ENCODE peak calls at places on chromosomes 4 and X, in four cellular contexts. One of them, this sample, is unnamed.

GRCh38 chrX:153646620-153647373 is at the start of gene DUSP9:
- DNase-seq in Karpas-422: no peak
- DNase-seq in heart left ventricle: peak
- DNase-seq in mesendoderm: peak
- DNase-seq in this sample: no peak

GRCh38 chrX:135454816-135455215 is 33.1 kb downstream of the SMIM10L2A start:
- DNase-seq in heart left ventricle: no peak
- DNase-seq in Karpas-422: no peak
- DNase-seq in mesendoderm: peak
- DNase-seq in this sample: no peak

GRCh38 chr4:121594796-121595526 is 101.8 kb downstream of the ANXA5 start:
- DNase-seq in heart left ventricle: peak
- DNase-seq in Karpas-422: no peak
- DNase-seq in mesendoderm: peak
- DNase-seq in this sample: no peak

GRCh38 chrX:9902651-9903050 is 64.5 kb upstream of the CLDN34 start:
- DNase-seq in mesendoderm: no peak
- DNase-seq in Karpas-422: no peak
- DNase-seq in heart left ventricle: no peak
- DNase-seq in this sample: peak

GRCh38 chr4:165199286-165199685 is 8.1 kb upstream of the KLHL2 start:
- DNase-seq in heart left ventricle: no peak
- DNase-seq in Karpas-422: no peak
- DNase-seq in mesendoderm: no peak
- DNase-seq in this sample: no peak

GRCh38 chrX:32137525-32137924 is 1065.7 kb upstream of the FTHL17 start:
- DNase-seq in heart left ventricle: no peak
- DNase-seq in mesendoderm: peak
- DNase-seq in Karpas-422: peak
- DNase-seq in this sample: no peak

GRCh38 chrX:79325263-79325958 is 41.7 kb downstream of the ITM2A start:
- DNase-seq in mesendoderm: peak
- DNase-seq in Karpas-422: no peak
- DNase-seq in heart left ventricle: no peak
- DNase-seq in this sample: no peak

GRCh38 chr4:110610620-110610939 is 12.3 kb downstream of the PITX2 start:
- DNase-seq in heart left ventricle: no peak
- DNase-seq in Karpas-422: no peak
- DNase-seq in mesendoderm: peak
- DNase-seq in this sample: no peak

GRCh38 chrX:101091817-101092216 is 6.2 kb upstream of the CENPI start:
- DNase-seq in heart left ventricle: no peak
- DNase-seq in mesendoderm: no peak
- DNase-seq in Karpas-422: no peak
- DNase-seq in this sample: no peak

GRCh38 chrX:65997978-65998717 is 41.7 kb downstream of the VSIG4 start:
- DNase-seq in Karpas-422: no peak
- DNase-seq in mesendoderm: no peak
- DNase-seq in heart left ventricle: peak
- DNase-seq in this sample: no peak
- H3K27ac ChIP-seq in Karpas-422: no peak
- H3K27ac ChIP-seq in mesendoderm: no peak
- H3K27ac ChIP-seq in heart left ventricle: no peak
- H3K27ac ChIP-seq in this sample: no peak

GRCh38 chr4:140277576-140277975 is 95.9 kb upstream of the SCOC start:
- DNase-seq in mesendoderm: no peak
- DNase-seq in heart left ventricle: no peak
- DNase-seq in Karpas-422: no peak
- DNase-seq in this sample: no peak
- H3K27ac ChIP-seq in mesendoderm: no peak
- H3K27ac ChIP-seq in heart left ventricle: no peak
- H3K27ac ChIP-seq in Karpas-422: no peak
- H3K27ac ChIP-seq in this sample: no peak

DNA sequence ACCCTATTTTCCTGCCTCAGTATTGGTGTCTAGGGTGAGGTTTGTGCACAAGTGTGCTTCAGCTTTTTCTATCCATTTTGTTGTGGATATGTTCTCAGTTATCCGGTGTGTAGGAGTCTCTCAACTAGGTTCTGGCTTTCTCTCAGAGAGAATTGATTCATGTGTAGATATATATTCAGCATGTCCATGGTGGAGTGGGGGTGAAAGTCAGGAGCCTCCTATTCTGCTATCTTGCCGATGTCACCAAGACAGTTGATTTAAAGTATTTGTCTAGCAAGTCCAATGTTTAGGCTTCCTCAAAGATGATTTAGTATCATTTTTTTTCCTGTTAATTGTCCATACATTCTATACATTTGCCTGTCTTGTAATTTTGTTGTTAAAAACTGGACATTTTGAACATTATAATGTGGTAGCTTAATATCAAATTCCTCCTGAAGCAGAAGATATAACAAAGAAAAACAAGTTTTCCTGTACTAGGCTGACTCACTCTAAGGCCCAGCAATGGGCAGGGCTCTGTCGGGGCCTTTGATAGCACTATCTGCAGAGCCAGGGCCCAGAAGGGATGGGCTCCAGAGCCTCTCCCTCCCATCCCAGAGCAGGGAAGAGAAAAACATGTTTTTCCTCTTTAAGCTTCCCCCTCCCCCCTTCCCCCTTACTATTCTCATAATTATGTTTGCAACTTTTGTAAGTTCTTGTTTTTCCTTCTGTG is 37.6 kb downstream of the GLUD2 start:
- DNase-seq in heart left ventricle: no peak
- DNase-seq in mesendoderm: no peak
- DNase-seq in Karpas-422: no peak
- DNase-seq in this sample: no peak
- H3K27ac ChIP-seq in heart left ventricle: no peak
- H3K27ac ChIP-seq in mesendoderm: no peak
- H3K27ac ChIP-seq in Karpas-422: no peak
- H3K27ac ChIP-seq in this sample: no peak

GRCh38 chr4:128284317-128284716 is 3.3 kb downstream of the PGRMC2 start:
- DNase-seq in mesendoderm: no peak
- DNase-seq in heart left ventricle: no peak
- DNase-seq in Karpas-422: no peak
- DNase-seq in this sample: no peak
- H3K27ac ChIP-seq in mesendoderm: no peak
- H3K27ac ChIP-seq in heart left ventricle: peak
- H3K27ac ChIP-seq in Karpas-422: no peak
- H3K27ac ChIP-seq in this sample: no peak

DNA sequence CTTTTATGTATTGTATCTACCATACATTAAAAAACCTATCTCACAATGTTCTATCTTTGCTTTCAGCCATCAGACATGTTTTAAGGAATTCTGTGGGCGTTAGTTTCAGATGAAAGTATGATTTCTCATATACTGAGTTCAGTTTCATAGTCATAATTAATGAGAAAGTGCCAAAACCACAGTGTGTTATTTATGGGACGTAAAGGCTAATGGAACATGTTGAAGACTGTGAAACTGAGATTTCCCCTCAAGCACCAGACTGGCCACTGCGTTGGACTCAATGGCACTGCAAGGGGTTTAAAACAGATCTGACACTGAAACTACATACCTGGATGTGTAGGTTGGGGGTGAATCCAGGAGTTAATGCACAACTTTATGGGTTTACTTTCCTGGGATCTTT is 32.0 kb downstream of the F8 start:
- DNase-seq in mesendoderm: no peak
- DNase-seq in heart left ventricle: no peak
- DNase-seq in Karpas-422: no peak
- DNase-seq in this sample: no peak
- H3K27ac ChIP-seq in mesendoderm: no peak
- H3K27ac ChIP-seq in heart left ventricle: no peak
- H3K27ac ChIP-seq in Karpas-422: no peak
- H3K27ac ChIP-seq in this sample: no peak

GRCh38 chrX:124349054-124349453 is 2.7 kb downstream of the SH2D1A start:
- DNase-seq in heart left ventricle: no peak
- DNase-seq in Karpas-422: no peak
- DNase-seq in mesendoderm: no peak
- DNase-seq in this sample: no peak
- H3K27ac ChIP-seq in heart left ventricle: no peak
- H3K27ac ChIP-seq in Karpas-422: no peak
- H3K27ac ChIP-seq in mesendoderm: no peak
- H3K27ac ChIP-seq in this sample: no peak

GRCh38 chr4:107603430-107603829 is 116.6 kb downstream of the PAPSS1 start:
- DNase-seq in mesendoderm: no peak
- DNase-seq in Karpas-422: no peak
- DNase-seq in heart left ventricle: no peak
- DNase-seq in this sample: no peak

GRCh38 chr4:107599841-107600240 is 120.2 kb downstream of the PAPSS1 start:
- DNase-seq in Karpas-422: no peak
- DNase-seq in heart left ventricle: no peak
- DNase-seq in mesendoderm: no peak
- DNase-seq in this sample: no peak

GRCh38 chr4:107600993-107601392 is 119.0 kb downstream of the PAPSS1 start:
- DNase-seq in heart left ventricle: no peak
- DNase-seq in mesendoderm: no peak
- DNase-seq in Karpas-422: no peak
- DNase-seq in this sample: no peak

DNA sequence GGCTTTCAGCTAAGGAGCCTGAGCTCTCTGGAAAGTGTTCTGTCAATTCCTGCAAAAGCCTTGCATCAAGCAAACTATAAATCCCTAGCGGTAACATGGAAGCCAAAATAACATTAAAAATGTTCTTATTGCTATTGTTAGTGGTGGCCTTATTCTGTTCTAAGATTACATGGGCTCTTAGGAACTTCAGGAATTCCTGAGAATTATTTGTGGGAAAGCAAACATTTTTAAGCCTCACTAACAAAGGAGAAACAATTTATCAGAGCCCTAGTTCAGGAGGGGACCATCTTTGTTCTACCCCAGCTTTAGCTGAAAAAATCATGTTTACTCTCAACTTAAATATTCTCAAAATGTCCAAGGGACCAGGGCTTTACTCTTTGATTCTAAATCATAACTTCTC is 119.6 kb downstream of the PAPSS1 start:
- DNase-seq in Karpas-422: no peak
- DNase-seq in heart left ventricle: no peak
- DNase-seq in mesendoderm: peak
- DNase-seq in this sample: no peak
- H3K27ac ChIP-seq in Karpas-422: no peak
- H3K27ac ChIP-seq in heart left ventricle: no peak
- H3K27ac ChIP-seq in mesendoderm: no peak
- H3K27ac ChIP-seq in this sample: no peak

GRCh38 chrX:13691845-13692334 is 3.0 kb downstream of the RAB9A start:
- DNase-seq in mesendoderm: peak
- DNase-seq in heart left ventricle: no peak
- DNase-seq in Karpas-422: peak
- DNase-seq in this sample: no peak
- H3K27ac ChIP-seq in mesendoderm: no peak
- H3K27ac ChIP-seq in heart left ventricle: no peak
- H3K27ac ChIP-seq in Karpas-422: peak
- H3K27ac ChIP-seq in this sample: no peak

GRCh38 chr4:80136238-80136637 is 61.1 kb upstream of the PRDM8 start:
- DNase-seq in Karpas-422: no peak
- DNase-seq in mesendoderm: no peak
- DNase-seq in heart left ventricle: no peak
- DNase-seq in this sample: no peak

GRCh38 chr4:80139668-80140067 is 57.6 kb upstream of the PRDM8 start:
- DNase-seq in heart left ventricle: no peak
- DNase-seq in Karpas-422: no peak
- DNase-seq in mesendoderm: no peak
- DNase-seq in this sample: no peak

GRCh38 chr4:80140237-80140636 is 57.1 kb upstream of the PRDM8 start:
- DNase-seq in Karpas-422: no peak
- DNase-seq in mesendoderm: no peak
- DNase-seq in heart left ventricle: no peak
- DNase-seq in this sample: no peak

GRCh38 chr4:80137631-80138030 is 59.7 kb upstream of the PRDM8 start:
- DNase-seq in Karpas-422: no peak
- DNase-seq in heart left ventricle: no peak
- DNase-seq in mesendoderm: no peak
- DNase-seq in this sample: no peak

DNA sequence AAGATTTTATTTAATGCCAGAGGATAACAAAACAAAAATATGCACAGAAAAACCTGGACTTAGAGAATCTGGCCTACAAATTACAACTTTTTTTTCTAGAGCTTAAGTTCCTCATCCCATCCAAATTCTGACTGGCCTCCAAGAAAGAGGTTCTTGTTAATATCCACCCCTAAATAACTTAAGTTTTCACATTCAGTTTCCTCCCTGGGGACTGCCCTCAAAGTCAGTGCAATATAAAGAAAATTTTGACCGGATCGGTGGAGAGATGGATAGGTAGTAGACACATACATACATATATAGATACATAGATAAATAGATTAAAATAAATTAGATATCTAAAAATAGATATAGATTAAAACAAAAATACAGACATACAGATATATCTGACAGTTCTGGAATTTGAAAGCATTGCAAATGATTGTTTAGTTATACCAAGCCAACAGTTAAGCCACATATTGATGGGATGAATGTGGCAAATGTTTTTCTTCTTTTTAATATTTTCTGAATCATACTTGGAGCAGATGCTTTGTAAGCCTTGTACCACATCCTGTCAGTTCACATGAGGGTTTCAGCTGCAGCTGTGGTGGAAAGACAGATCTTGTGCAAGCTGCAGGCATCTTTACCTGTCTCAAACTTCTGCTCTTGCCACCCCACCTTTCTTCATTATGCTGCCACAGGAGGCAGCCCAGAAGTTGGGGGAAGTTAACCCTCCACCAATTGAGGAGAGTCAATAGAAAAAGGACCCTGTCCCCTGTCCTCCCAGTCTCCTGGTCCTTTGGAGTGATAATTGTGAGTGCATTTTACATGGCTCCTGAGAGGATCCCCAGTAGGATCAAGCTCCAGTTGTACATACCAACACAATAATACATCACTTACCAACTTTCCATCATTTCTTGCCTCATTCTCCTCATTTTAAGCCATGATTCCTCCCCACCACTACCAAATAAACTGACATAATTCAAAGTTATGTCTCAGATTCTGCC is 58.5 kb upstream of the PRDM8 start:
- DNase-seq in mesendoderm: no peak
- DNase-seq in Karpas-422: no peak
- DNase-seq in heart left ventricle: no peak
- DNase-seq in this sample: no peak
- H3K27ac ChIP-seq in mesendoderm: no peak
- H3K27ac ChIP-seq in Karpas-422: no peak
- H3K27ac ChIP-seq in heart left ventricle: no peak
- H3K27ac ChIP-seq in this sample: no peak

This sample was measured in caudate nucleus.